ENCODE peak calls at places on chromosomes 12 and 14, in six cellular contexts. H, L, Y, K, Z and A are unnamed samples.
A peak's percentile ranks its signal among the peaks of the same experiment; 100 is the strongest.

GRCh38 chr12:5376591-5377207 is 55.2 kb upstream of the NTF3 start:
- DNase-seq in Y (no peak), H (no peak), Z (no peak), K (no peak), L (no peak), A (no peak)

GRCh38 chr14:67385120-67385519 is 25.0 kb downstream of the EIF2S1 start:
- DNase-seq in Y (no peak), Z (no peak), H (no peak), K (no peak), L (no peak), A (no peak)

GRCh38 chr14:95935228-95935822 is 58.7 kb downstream of the TUNAR start:
- DNase-seq in Z (no peak), L (peak; percentile 10), Y (peak; percentile 52), H (peak; percentile 2), K (no peak), A (peak; percentile 46)

GRCh38 chr14:49861581-49861922 is 9.0 kb upstream of the NEMF start:
- DNase-seq in Y (peak; percentile 80), H (peak; percentile 86), L (no peak), K (peak; percentile 67), Z (peak; percentile 67), A (peak; percentile 90)

GRCh38 chr12:62862259-62862881 is 72.6 kb downstream of the PPM1H start:
- DNase-seq in H (no peak), Y (no peak), K (no peak), L (no peak), Z (no peak), A (peak; percentile 54)

GRCh38 chr12:4743046-4743445 is 22.8 kb downstream of the GALNT8 start:
- DNase-seq in K (no peak), L (no peak), H (no peak), Z (no peak), Y (no peak), A (no peak)

GRCh38 chr14:79193689-79194477 is 1017.4 kb downstream of the DIO2 start:
- DNase-seq in H (no peak), Y (no peak), L (no peak), Z (no peak), K (no peak), A (no peak)

GRCh38 chr12:16520328-16520727 is 85.6 kb downstream of the LMO3 start:
- DNase-seq in Y (no peak), Z (no peak), H (peak; percentile 14), K (no peak), L (no peak), A (peak; percentile 21)

GRCh38 chr12:63164911-63165310 is 13.9 kb upstream of the AVPR1A start:
- DNase-seq in Z (no peak), L (no peak), K (no peak), Y (no peak), H (no peak), A (no peak)

GRCh38 chr12:4775936-4776335 is 55.7 kb downstream of the GALNT8 start:
- DNase-seq in Z (no peak), H (no peak), Y (no peak), L (no peak), K (no peak), A (no peak)

GRCh38 chr14:103199141-103199540 is 75.9 kb downstream of the TNFAIP2 start:
- DNase-seq in H (no peak), Z (no peak), Y (no peak), K (peak; percentile 47), L (no peak), A (peak; percentile 89)

GRCh38 chr12:54417712-54418440 is 1.2 kb downstream of the ITGA5 start:
- DNase-seq in K (no peak), Y (no peak), Z (no peak), L (no peak), H (no peak), A (no peak)

GRCh38 chr14:92801917-92802316 is 7.8 kb downstream of the GOLGA5 start:
- DNase-seq in Y (no peak), K (no peak), Z (no peak), L (no peak), H (no peak), A (no peak)

GRCh38 chr14:61539631-61540030 is 155.7 kb upstream of the HIF1A start:
- DNase-seq in H (no peak), L (no peak), Z (no peak), Y (no peak), K (no peak), A (no peak)

GRCh38 chr12:26621932-26622331 is 211.1 kb downstream of the ITPR2 start:
- DNase-seq in H (no peak), K (no peak), Y (no peak), Z (no peak), L (no peak), A (no peak)

GRCh38 chr12:89417246-89417977 is 65.1 kb upstream of the DUSP6 start:
- DNase-seq in Y (peak; percentile 26), Z (no peak), K (no peak), L (no peak), H (no peak), A (peak; percentile 52)

GRCh38 chr14:73763396-73763795 is 49.2 kb upstream of the PNMA1 start:
- DNase-seq in Z (no peak), Y (no peak), H (no peak), L (no peak), K (no peak), A (no peak)

GRCh38 chr12:30417697-30418231 is 277.9 kb downstream of the IPO8 start:
- DNase-seq in K (peak; percentile 38), Y (peak; percentile 25), L (no peak), Z (peak; percentile 86), H (no peak), A (peak; percentile 92)

GRCh38 chr14:22715186-22715812 is 51.2 kb upstream of the OXA1L start:
- DNase-seq in K (no peak), Z (no peak), H (no peak), L (no peak), Y (no peak), A (no peak)

GRCh38 chr12:85711735-85712390 is 124.3 kb downstream of the RASSF9 start:
- DNase-seq in L (no peak), Y (no peak), H (no peak), K (peak; percentile 81), Z (no peak), A (peak; percentile 87)

GRCh38 chr12:112876506-112876905 is 30.3 kb upstream of the OAS1 start:
- DNase-seq in Y (no peak), K (no peak), Z (no peak), H (no peak), L (no peak), A (no peak)

GRCh38 chr12:57845478-57846284 is 848 bp downstream of the CTDSP2 start:
- DNase-seq in L (no peak), Z (no peak), K (peak; percentile 68), Y (peak; percentile 70), H (peak; percentile 56), A (peak; percentile 42)

DNA sequence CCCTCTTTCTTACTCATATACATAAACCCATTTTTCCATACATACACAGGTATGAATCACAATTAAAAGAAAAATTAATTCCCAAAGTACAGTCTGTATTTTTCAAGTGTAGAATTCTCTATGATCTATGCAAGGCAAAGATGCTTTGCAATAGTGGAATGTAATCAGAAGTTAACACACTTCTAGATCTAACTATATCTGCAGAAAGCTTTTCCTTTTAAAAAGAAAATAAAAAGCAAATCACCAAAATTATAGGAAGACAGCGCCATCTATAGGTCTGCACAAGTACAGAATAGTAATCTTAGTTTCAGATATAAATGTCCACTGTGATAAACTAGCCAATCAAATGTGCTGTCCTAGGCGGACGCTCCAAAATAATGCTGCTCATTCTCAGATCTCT is 22.0 kb downstream of the SLC25A21 start:
- DNase-seq in H (no peak), L (peak; percentile 64), Z (no peak), K (no peak), Y (peak; percentile 75), A (peak; percentile 69)
- H3K4me3 ChIP-seq in H (no peak overlapping the region), L (no peak overlapping the region), Z (no peak overlapping the region), K (no peak overlapping the region), Y (no peak overlapping the region), A (no peak overlapping the region)

DNA sequence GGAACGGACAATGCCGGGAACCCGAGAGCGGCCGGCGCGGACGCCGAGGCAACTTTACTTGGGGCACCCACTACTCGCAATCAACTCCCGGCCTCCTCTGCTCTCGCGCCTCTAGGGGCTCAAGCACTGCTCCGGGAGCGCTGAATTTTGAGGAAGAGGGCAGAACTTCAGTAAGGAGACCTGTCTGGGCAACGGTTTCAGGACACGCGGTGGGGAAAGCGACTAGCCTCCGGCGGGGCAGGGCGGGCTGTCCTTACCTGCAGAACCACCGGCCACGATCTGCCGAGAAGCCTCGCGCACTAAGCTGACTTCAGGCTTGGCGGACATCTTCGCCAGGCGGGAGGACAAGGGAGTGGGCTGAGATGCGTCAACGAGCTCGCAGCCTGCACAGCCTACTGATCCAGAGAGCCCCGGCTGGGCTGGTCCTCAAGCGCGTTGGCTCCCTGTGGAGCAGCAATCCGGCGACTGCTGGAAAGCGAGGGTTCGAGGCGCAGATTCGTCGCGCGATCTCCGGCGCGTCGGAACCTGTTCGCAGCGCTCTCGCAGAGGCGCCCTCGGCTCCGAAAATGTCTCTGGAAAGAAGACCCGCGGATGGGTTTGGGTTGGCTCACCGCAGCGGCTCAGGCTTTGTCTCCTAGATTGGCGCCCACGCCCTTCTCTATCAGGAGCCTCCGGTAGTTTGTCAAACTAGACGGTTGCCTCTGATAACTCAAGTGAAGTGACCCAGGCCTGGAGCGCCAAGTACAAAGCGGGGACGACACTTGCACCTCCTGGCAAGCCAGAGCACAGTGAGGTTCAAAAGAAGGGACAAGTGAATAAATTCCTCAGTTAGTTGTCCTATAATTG is at the start of gene SLC25A21:
- DNase-seq in Y (peak; percentile 91), Z (peak; percentile 35), L (no peak), H (peak; percentile 2), K (peak; percentile 51), A (peak; percentile 81)
- H3K4me3 ChIP-seq in Y (peak within 1 kb of the TSS; percentile 66), Z (peak within 1 kb of the TSS; percentile 61), L (peak within 1 kb of the TSS; percentile 88), H (no peak within 1 kb of the TSS), K (peak within 1 kb of the TSS; percentile 78), A (peak within 1 kb of the TSS; percentile 85)

GRCh38 chr14:65373011-65373670 is 39.4 kb upstream of the FUT8 start:
- DNase-seq in H (no peak), Y (no peak), Z (no peak), K (no peak), L (no peak), A (no peak)
- H3K4me3 ChIP-seq in H (no peak overlapping the region), Y (no peak overlapping the region), Z (no peak overlapping the region), K (no peak overlapping the region), L (no peak overlapping the region), A (no peak overlapping the region)

DNA sequence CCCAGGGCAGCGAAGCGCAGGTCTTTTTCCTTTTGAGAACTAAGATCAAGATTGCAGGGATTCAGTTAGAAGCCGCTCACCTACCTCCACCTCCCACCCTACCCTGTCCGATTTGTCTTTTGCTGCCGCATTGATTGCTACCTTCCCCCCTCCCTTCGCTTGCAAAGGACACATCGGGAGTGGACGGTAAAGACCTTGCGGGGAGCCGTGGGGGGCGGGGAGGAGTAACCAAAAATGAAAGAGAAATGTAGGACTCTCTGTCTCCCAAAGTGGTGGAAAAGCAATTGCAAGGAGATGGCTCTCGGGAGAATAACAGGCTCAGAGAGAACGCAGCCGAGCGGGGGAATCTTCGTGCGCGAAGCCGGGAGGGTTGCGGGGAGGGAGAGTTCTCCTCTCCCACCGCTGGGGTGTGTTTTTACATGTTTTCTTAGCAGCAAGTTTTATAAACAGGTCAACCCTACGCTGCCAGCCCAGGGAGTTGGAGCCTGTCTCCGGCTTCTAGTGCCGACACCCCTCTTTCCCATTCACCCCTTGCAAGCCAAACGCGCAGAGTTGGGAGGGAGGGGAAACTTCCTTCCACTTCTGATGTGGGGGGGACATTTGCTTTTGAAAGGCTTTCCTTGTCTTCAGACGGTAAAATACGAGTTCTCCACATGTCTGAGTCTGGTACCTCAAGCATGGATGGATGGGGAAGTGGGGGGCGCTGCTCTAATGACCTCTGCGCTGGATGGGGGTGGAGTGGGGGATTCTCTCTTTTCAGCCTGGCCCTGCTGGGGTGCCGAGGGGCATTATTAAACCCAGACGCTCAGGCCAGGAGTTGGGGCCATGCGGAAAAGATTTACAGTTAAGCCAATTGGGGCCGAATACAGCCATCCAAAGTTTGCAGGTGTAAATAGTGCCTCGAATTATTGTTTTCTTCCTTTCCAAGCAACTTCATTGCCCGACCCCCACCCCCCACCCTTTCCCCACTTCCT is 8.9 kb upstream of the TBX3 start:
- DNase-seq in Y (no peak), L (no peak), H (no peak), Z (no peak), K (no peak), A (peak; percentile 30)
- H3K4me3 ChIP-seq in Y (no peak overlapping the region), L (no peak overlapping the region), H (no peak overlapping the region), Z (peak overlapping the region; percentile 30), K (peak overlapping the region; percentile 32), A (peak overlapping the region; percentile 69)